ENCODE peak calls at places on chromosomes 11 and 22, in eight cellular contexts. F is SIG-M5, U is T-helper 17 cell, S is C1 segment of cervical spinal cord, E is RCC 7860, I is lower leg skin, R is GM04504, L is bronchial epithelial cell. G is an unnamed sample.

GRCh38 chr22:26770624-26771023 is 113.2 kb downstream of the MIAT start:
- DNase-seq in R (peak), S (no peak), E (no peak), L (no peak), I (no peak), F (no peak), U (no peak), G (no peak)

GRCh38 chr11:942853-943252 is 17.2 kb downstream of the AP2A2 start:
- DNase-seq in L (peak), E (no peak), F (no peak), I (no peak), S (no peak), R (no peak), U (no peak), G (peak)

GRCh38 chr11:76653674-76654309 is 16.8 kb downstream of the LRRC32 start:
- DNase-seq in F (no peak), L (no peak), I (peak), S (no peak), R (peak), E (no peak), U (no peak), G (no peak)

GRCh38 chr11:115525600-115526006 is 21.4 kb upstream of the CADM1 start:
- DNase-seq in R (no peak), I (no peak), E (no peak), U (no peak), F (no peak), L (no peak), S (no peak), G (no peak)

GRCh38 chr11:45260047-45260446 is 26.1 kb downstream of the SYT13 start:
- DNase-seq in I (no peak), R (no peak), S (no peak), U (no peak), F (no peak), L (peak), E (peak), G (no peak)

GRCh38 chr11:83063073-83063754 is 8.5 kb downstream of the RAB30 start:
- DNase-seq in I (no peak), E (no peak), U (no peak), F (no peak), L (peak), S (no peak), R (no peak), G (no peak)

GRCh38 chr11:125141686-125142535 is 22.6 kb upstream of the PKNOX2 start:
- DNase-seq in R (no peak), S (no peak), F (no peak), L (no peak), U (peak), E (no peak), I (no peak), G (no peak)

GRCh38 chr11:42770444-42771065 is 541.2 kb upstream of the API5 start:
- DNase-seq in E (peak), R (peak), S (no peak), F (no peak), L (peak), U (no peak), I (no peak), G (peak)

GRCh38 chr11:86277741-86278140 is 24.3 kb upstream of the HIKESHI start:
- DNase-seq in F (no peak), R (no peak), E (no peak), L (no peak), I (no peak), U (no peak), S (no peak), G (no peak)

GRCh38 chr11:79414644-79415317 is 26.0 kb downstream of the TENM4 start:
- DNase-seq in F (no peak), L (peak), E (peak), I (no peak), R (peak), S (no peak), U (no peak), G (peak)

GRCh38 chr11:106840993-106841392 is 177.3 kb downstream of the GUCY1A2 start:
- DNase-seq in U (no peak), R (no peak), L (no peak), F (no peak), E (no peak), I (no peak), S (no peak), G (no peak)

GRCh38 chr22:23756891-23757290 is 2.7 kb upstream of the VPREB3 start:
- DNase-seq in R (no peak), F (no peak), U (no peak), I (no peak), S (no peak), L (no peak), E (no peak), G (no peak)

GRCh38 chr11:110130642-110131238 is 37.5 kb downstream of the ZC3H12C start:
- DNase-seq in E (no peak), F (no peak), L (no peak), S (no peak), I (no peak), U (no peak), R (no peak), G (no peak)

GRCh38 chr11:65894034-65894591 is 3.6 kb downstream of the CCDC85B start:
- DNase-seq in R (no peak), F (no peak), S (no peak), I (peak), U (no peak), E (no peak), L (no peak), G (peak)

GRCh38 chr22:35380537-35381423 is at the start of gene HMOX1:
- DNase-seq in E (peak), R (peak), I (peak), F (no peak), S (peak), L (peak), U (peak), G (peak)

G was measured in RKO.